ENCODE peak calls at places on chromosomes 4 and X, in eight cellular contexts. One of them, this sample, is unnamed.

GRCh38 chr4:154595807-154596206 is 5.3 kb upstream of the FGA start:
- ATAC-seq in Right ventricle myocardium inferior: no peak
- ATAC-seq in PC-3: peak; percentile 70
- ATAC-seq in body of pancreas: no peak
- ATAC-seq in left colon: no peak
- ATAC-seq in activated T-cell treated with anti-CD3 and anti-CD28 coated beads, Interleukin-2, amount 50 U/mL, for 72 hours: no peak
- ATAC-seq in IMR-90: no peak
- ATAC-seq in Right ventricle myocardium superior: no peak
- ATAC-seq in this sample: no peak

GRCh38 chr4:139167774-139168444 is 9.1 kb downstream of the ELF2 start:
- ATAC-seq in Right ventricle myocardium inferior: peak; percentile 53
- ATAC-seq in PC-3: peak; percentile 59
- ATAC-seq in body of pancreas: peak; percentile 55
- ATAC-seq in left colon: peak; percentile 44
- ATAC-seq in activated T-cell treated with anti-CD3 and anti-CD28 coated beads, Interleukin-2, amount 50 U/mL, for 72 hours: no peak
- ATAC-seq in IMR-90: peak; percentile 81
- ATAC-seq in Right ventricle myocardium superior: peak; percentile 66
- ATAC-seq in this sample: peak; percentile 70

GRCh38 chr4:77052352-77052751 is 23.4 kb downstream of the CCNI start:
- ATAC-seq in Right ventricle myocardium inferior: peak; percentile 37
- ATAC-seq in PC-3: peak; percentile 46
- ATAC-seq in body of pancreas: peak; percentile 47
- ATAC-seq in left colon: peak; percentile 57
- ATAC-seq in activated T-cell treated with anti-CD3 and anti-CD28 coated beads, Interleukin-2, amount 50 U/mL, for 72 hours: peak; percentile 35
- ATAC-seq in IMR-90: peak; percentile 38
- ATAC-seq in Right ventricle myocardium superior: peak; percentile 47
- ATAC-seq in this sample: peak; percentile 56

GRCh38 chrX:28312965-28313364 is 274.3 kb upstream of the IL1RAPL1 start:
- ATAC-seq in Right ventricle myocardium inferior: no peak
- ATAC-seq in PC-3: peak; percentile 78
- ATAC-seq in body of pancreas: no peak
- ATAC-seq in left colon: no peak
- ATAC-seq in activated T-cell treated with anti-CD3 and anti-CD28 coated beads, Interleukin-2, amount 50 U/mL, for 72 hours: no peak
- ATAC-seq in IMR-90: no peak
- ATAC-seq in Right ventricle myocardium superior: no peak
- ATAC-seq in this sample: no peak

GRCh38 chrX:134880866-134881265 is 109.9 kb upstream of the SMIM10 start:
- ATAC-seq in Right ventricle myocardium inferior: no peak
- ATAC-seq in PC-3: no peak
- ATAC-seq in body of pancreas: no peak
- ATAC-seq in left colon: no peak
- ATAC-seq in activated T-cell treated with anti-CD3 and anti-CD28 coated beads, Interleukin-2, amount 50 U/mL, for 72 hours: no peak
- ATAC-seq in IMR-90: peak; percentile 44
- ATAC-seq in Right ventricle myocardium superior: no peak
- ATAC-seq in this sample: peak; percentile 31

GRCh38 chr4:138749303-138749702 is 266.3 kb upstream of the NOCT start:
- ATAC-seq in Right ventricle myocardium inferior: peak; percentile 92
- ATAC-seq in PC-3: no peak
- ATAC-seq in body of pancreas: no peak
- ATAC-seq in left colon: no peak
- ATAC-seq in activated T-cell treated with anti-CD3 and anti-CD28 coated beads, Interleukin-2, amount 50 U/mL, for 72 hours: no peak
- ATAC-seq in IMR-90: peak; percentile 78
- ATAC-seq in Right ventricle myocardium superior: peak; percentile 95
- ATAC-seq in this sample: no peak

GRCh38 chr4:3321295-3321889 is 28.6 kb downstream of the RGS12 start:
- ATAC-seq in Right ventricle myocardium inferior: peak; percentile 86
- ATAC-seq in PC-3: no peak
- ATAC-seq in body of pancreas: no peak
- ATAC-seq in left colon: no peak
- ATAC-seq in activated T-cell treated with anti-CD3 and anti-CD28 coated beads, Interleukin-2, amount 50 U/mL, for 72 hours: no peak
- ATAC-seq in IMR-90: peak; percentile 37
- ATAC-seq in Right ventricle myocardium superior: peak; percentile 89
- ATAC-seq in this sample: no peak

GRCh38 chr4:25031077-25031606 is 396 bp upstream of the LGI2 start:
- ATAC-seq in Right ventricle myocardium inferior: peak; percentile 51
- ATAC-seq in PC-3: peak; percentile 43
- ATAC-seq in body of pancreas: peak; percentile 44
- ATAC-seq in left colon: no peak
- ATAC-seq in activated T-cell treated with anti-CD3 and anti-CD28 coated beads, Interleukin-2, amount 50 U/mL, for 72 hours: no peak
- ATAC-seq in IMR-90: peak; percentile 49
- ATAC-seq in Right ventricle myocardium superior: peak; percentile 69
- ATAC-seq in this sample: peak; percentile 75

GRCh38 chr4:135385830-135386581 is 1184.4 kb upstream of the PABPC4L start:
- ATAC-seq in Right ventricle myocardium inferior: no peak
- ATAC-seq in PC-3: no peak
- ATAC-seq in body of pancreas: no peak
- ATAC-seq in left colon: no peak
- ATAC-seq in activated T-cell treated with anti-CD3 and anti-CD28 coated beads, Interleukin-2, amount 50 U/mL, for 72 hours: no peak
- ATAC-seq in IMR-90: no peak
- ATAC-seq in Right ventricle myocardium superior: no peak
- ATAC-seq in this sample: no peak

GRCh38 chr4:8046925-8047541 is 107.4 kb upstream of the AFAP1 start:
- ATAC-seq in Right ventricle myocardium inferior: no peak
- ATAC-seq in PC-3: no peak
- ATAC-seq in body of pancreas: no peak
- ATAC-seq in left colon: no peak
- ATAC-seq in activated T-cell treated with anti-CD3 and anti-CD28 coated beads, Interleukin-2, amount 50 U/mL, for 72 hours: peak; percentile 83
- ATAC-seq in IMR-90: no peak
- ATAC-seq in Right ventricle myocardium superior: no peak
- ATAC-seq in this sample: no peak

GRCh38 chrX:2577844-2578444 is 77.2 kb upstream of the DHRSX start:
- ATAC-seq in Right ventricle myocardium inferior: no peak
- ATAC-seq in PC-3: no peak
- ATAC-seq in body of pancreas: no peak
- ATAC-seq in left colon: no peak
- ATAC-seq in activated T-cell treated with anti-CD3 and anti-CD28 coated beads, Interleukin-2, amount 50 U/mL, for 72 hours: peak; percentile 77
- ATAC-seq in IMR-90: no peak
- ATAC-seq in Right ventricle myocardium superior: no peak
- ATAC-seq in this sample: peak; percentile 52

GRCh38 chr4:76401654-76402053 is 19.3 kb downstream of the CCDC158 start:
- ATAC-seq in Right ventricle myocardium inferior: no peak
- ATAC-seq in PC-3: peak; percentile 97
- ATAC-seq in body of pancreas: no peak
- ATAC-seq in left colon: no peak
- ATAC-seq in activated T-cell treated with anti-CD3 and anti-CD28 coated beads, Interleukin-2, amount 50 U/mL, for 72 hours: peak; percentile 78
- ATAC-seq in IMR-90: no peak
- ATAC-seq in Right ventricle myocardium superior: no peak
- ATAC-seq in this sample: no peak

GRCh38 chrX:53116101-53116500 is 22.2 kb downstream of the KANTR start:
- ATAC-seq in Right ventricle myocardium inferior: peak; percentile 73
- ATAC-seq in PC-3: no peak
- ATAC-seq in body of pancreas: no peak
- ATAC-seq in left colon: peak; percentile 91
- ATAC-seq in activated T-cell treated with anti-CD3 and anti-CD28 coated beads, Interleukin-2, amount 50 U/mL, for 72 hours: no peak
- ATAC-seq in IMR-90: peak; percentile 80
- ATAC-seq in Right ventricle myocardium superior: peak; percentile 67
- ATAC-seq in this sample: peak; percentile 76

GRCh38 chr4:164058775-164059174 is 564.3 kb downstream of the TMA16 start:
- ATAC-seq in Right ventricle myocardium inferior: no peak
- ATAC-seq in PC-3: no peak
- ATAC-seq in body of pancreas: no peak
- ATAC-seq in left colon: no peak
- ATAC-seq in activated T-cell treated with anti-CD3 and anti-CD28 coated beads, Interleukin-2, amount 50 U/mL, for 72 hours: no peak
- ATAC-seq in IMR-90: no peak
- ATAC-seq in Right ventricle myocardium superior: no peak
- ATAC-seq in this sample: no peak

GRCh38 chrX:81729269-81729777 is 527.4 kb downstream of the SH3BGRL start:
- ATAC-seq in Right ventricle myocardium inferior: no peak
- ATAC-seq in PC-3: no peak
- ATAC-seq in body of pancreas: no peak
- ATAC-seq in left colon: no peak
- ATAC-seq in activated T-cell treated with anti-CD3 and anti-CD28 coated beads, Interleukin-2, amount 50 U/mL, for 72 hours: no peak
- ATAC-seq in IMR-90: no peak
- ATAC-seq in Right ventricle myocardium superior: no peak
- ATAC-seq in this sample: no peak

GRCh38 chrX:78074088-78074487 is 30.0 kb upstream of the PGK1 start:
- ATAC-seq in Right ventricle myocardium inferior: no peak
- ATAC-seq in PC-3: no peak
- ATAC-seq in body of pancreas: no peak
- ATAC-seq in left colon: no peak
- ATAC-seq in activated T-cell treated with anti-CD3 and anti-CD28 coated beads, Interleukin-2, amount 50 U/mL, for 72 hours: no peak
- ATAC-seq in IMR-90: no peak
- ATAC-seq in Right ventricle myocardium superior: no peak
- ATAC-seq in this sample: no peak

GRCh38 chrX:149284616-149285015 is 220.5 kb downstream of the IDS start:
- ATAC-seq in Right ventricle myocardium inferior: no peak
- ATAC-seq in PC-3: no peak
- ATAC-seq in body of pancreas: no peak
- ATAC-seq in left colon: no peak
- ATAC-seq in activated T-cell treated with anti-CD3 and anti-CD28 coated beads, Interleukin-2, amount 50 U/mL, for 72 hours: peak; percentile 85
- ATAC-seq in IMR-90: no peak
- ATAC-seq in Right ventricle myocardium superior: no peak
- ATAC-seq in this sample: no peak

GRCh38 chr4:38560763-38561558 is 103.0 kb upstream of the KLF3 start:
- ATAC-seq in Right ventricle myocardium inferior: no peak
- ATAC-seq in PC-3: no peak
- ATAC-seq in body of pancreas: no peak
- ATAC-seq in left colon: no peak
- ATAC-seq in activated T-cell treated with anti-CD3 and anti-CD28 coated beads, Interleukin-2, amount 50 U/mL, for 72 hours: peak; percentile 97
- ATAC-seq in IMR-90: no peak
- ATAC-seq in Right ventricle myocardium superior: no peak
- ATAC-seq in this sample: no peak

GRCh38 chrX:77691916-77692315 is 94.1 kb downstream of the ATRX start:
- ATAC-seq in Right ventricle myocardium inferior: no peak
- ATAC-seq in PC-3: no peak
- ATAC-seq in body of pancreas: no peak
- ATAC-seq in left colon: no peak
- ATAC-seq in activated T-cell treated with anti-CD3 and anti-CD28 coated beads, Interleukin-2, amount 50 U/mL, for 72 hours: no peak
- ATAC-seq in IMR-90: no peak
- ATAC-seq in Right ventricle myocardium superior: no peak
- ATAC-seq in this sample: no peak

GRCh38 chrX:72526534-72527508 is 45.8 kb downstream of the HDAC8 start:
- ATAC-seq in Right ventricle myocardium inferior: no peak
- ATAC-seq in PC-3: no peak
- ATAC-seq in body of pancreas: no peak
- ATAC-seq in left colon: no peak
- ATAC-seq in activated T-cell treated with anti-CD3 and anti-CD28 coated beads, Interleukin-2, amount 50 U/mL, for 72 hours: no peak
- ATAC-seq in IMR-90: peak; percentile 24
- ATAC-seq in Right ventricle myocardium superior: no peak
- ATAC-seq in this sample: no peak

GRCh38 chrX:30885136-30885535 is 3.9 kb downstream of the TAB3 start:
- ATAC-seq in Right ventricle myocardium inferior: no peak
- ATAC-seq in PC-3: no peak
- ATAC-seq in body of pancreas: no peak
- ATAC-seq in left colon: no peak
- ATAC-seq in activated T-cell treated with anti-CD3 and anti-CD28 coated beads, Interleukin-2, amount 50 U/mL, for 72 hours: no peak
- ATAC-seq in IMR-90: no peak
- ATAC-seq in Right ventricle myocardium superior: no peak
- ATAC-seq in this sample: no peak

GRCh38 chr4:184039963-184040383 is 134.9 kb downstream of the STOX2 start:
- ATAC-seq in Right ventricle myocardium inferior: peak; percentile 57
- ATAC-seq in PC-3: no peak
- ATAC-seq in body of pancreas: no peak
- ATAC-seq in left colon: no peak
- ATAC-seq in activated T-cell treated with anti-CD3 and anti-CD28 coated beads, Interleukin-2, amount 50 U/mL, for 72 hours: peak; percentile 80
- ATAC-seq in IMR-90: peak; percentile 45
- ATAC-seq in Right ventricle myocardium superior: peak; percentile 57
- ATAC-seq in this sample: no peak

GRCh38 chrX:115584715-115585114 is 23.7 kb downstream of the PLS3 start:
- ATAC-seq in Right ventricle myocardium inferior: no peak
- ATAC-seq in PC-3: peak; percentile 36
- ATAC-seq in body of pancreas: no peak
- ATAC-seq in left colon: no peak
- ATAC-seq in activated T-cell treated with anti-CD3 and anti-CD28 coated beads, Interleukin-2, amount 50 U/mL, for 72 hours: peak; percentile 80
- ATAC-seq in IMR-90: no peak
- ATAC-seq in Right ventricle myocardium superior: no peak
- ATAC-seq in this sample: peak; percentile 50

GRCh38 chr4:96149911-96150310 is 310.0 kb downstream of the PDHA2 start:
- ATAC-seq in Right ventricle myocardium inferior: no peak
- ATAC-seq in PC-3: no peak
- ATAC-seq in body of pancreas: no peak
- ATAC-seq in left colon: no peak
- ATAC-seq in activated T-cell treated with anti-CD3 and anti-CD28 coated beads, Interleukin-2, amount 50 U/mL, for 72 hours: no peak
- ATAC-seq in IMR-90: no peak
- ATAC-seq in Right ventricle myocardium superior: no peak
- ATAC-seq in this sample: no peak

GRCh38 chr4:153713840-153714239 is 29.8 kb downstream of the TLR2 start:
- ATAC-seq in Right ventricle myocardium inferior: no peak
- ATAC-seq in PC-3: peak; percentile 88
- ATAC-seq in body of pancreas: no peak
- ATAC-seq in left colon: no peak
- ATAC-seq in activated T-cell treated with anti-CD3 and anti-CD28 coated beads, Interleukin-2, amount 50 U/mL, for 72 hours: no peak
- ATAC-seq in IMR-90: no peak
- ATAC-seq in Right ventricle myocardium superior: no peak
- ATAC-seq in this sample: peak; percentile 85

GRCh38 chrX:138756234-138756633 is 44.7 kb upstream of the FGF13 start:
- ATAC-seq in Right ventricle myocardium inferior: no peak
- ATAC-seq in PC-3: peak; percentile 93
- ATAC-seq in body of pancreas: no peak
- ATAC-seq in left colon: no peak
- ATAC-seq in activated T-cell treated with anti-CD3 and anti-CD28 coated beads, Interleukin-2, amount 50 U/mL, for 72 hours: no peak
- ATAC-seq in IMR-90: no peak
- ATAC-seq in Right ventricle myocardium superior: peak; percentile 67
- ATAC-seq in this sample: no peak

GRCh38 chr4:86481429-86481828 is 112.7 kb upstream of the PTPN13 start:
- ATAC-seq in Right ventricle myocardium inferior: no peak
- ATAC-seq in PC-3: peak; percentile 40
- ATAC-seq in body of pancreas: no peak
- ATAC-seq in left colon: no peak
- ATAC-seq in activated T-cell treated with anti-CD3 and anti-CD28 coated beads, Interleukin-2, amount 50 U/mL, for 72 hours: no peak
- ATAC-seq in IMR-90: no peak
- ATAC-seq in Right ventricle myocardium superior: no peak
- ATAC-seq in this sample: no peak

GRCh38 chr4:7909966-7910720 is 29.5 kb downstream of the AFAP1 start:
- ATAC-seq in Right ventricle myocardium inferior: peak; percentile 57
- ATAC-seq in PC-3: peak; percentile 27
- ATAC-seq in body of pancreas: peak; percentile 59
- ATAC-seq in left colon: peak; percentile 45
- ATAC-seq in activated T-cell treated with anti-CD3 and anti-CD28 coated beads, Interleukin-2, amount 50 U/mL, for 72 hours: no peak
- ATAC-seq in IMR-90: peak; percentile 3
- ATAC-seq in Right ventricle myocardium superior: peak; percentile 65
- ATAC-seq in this sample: peak; percentile 33

GRCh38 chrX:71177327-71177726 is 32.7 kb downstream of the NLGN3 start:
- ATAC-seq in Right ventricle myocardium inferior: no peak
- ATAC-seq in PC-3: no peak
- ATAC-seq in body of pancreas: no peak
- ATAC-seq in left colon: no peak
- ATAC-seq in activated T-cell treated with anti-CD3 and anti-CD28 coated beads, Interleukin-2, amount 50 U/mL, for 72 hours: no peak
- ATAC-seq in IMR-90: no peak
- ATAC-seq in Right ventricle myocardium superior: no peak
- ATAC-seq in this sample: no peak

GRCh38 chr4:168797176-168797575 is 212.9 kb downstream of the CBR4 start:
- ATAC-seq in Right ventricle myocardium inferior: no peak
- ATAC-seq in PC-3: peak; percentile 52
- ATAC-seq in body of pancreas: no peak
- ATAC-seq in left colon: no peak
- ATAC-seq in activated T-cell treated with anti-CD3 and anti-CD28 coated beads, Interleukin-2, amount 50 U/mL, for 72 hours: no peak
- ATAC-seq in IMR-90: peak; percentile 48
- ATAC-seq in Right ventricle myocardium superior: peak; percentile 49
- ATAC-seq in this sample: peak; percentile 70

GRCh38 chrX:13290891-13291614 is 28.8 kb downstream of the ATXN3L start:
- ATAC-seq in Right ventricle myocardium inferior: no peak
- ATAC-seq in PC-3: no peak
- ATAC-seq in body of pancreas: no peak
- ATAC-seq in left colon: no peak
- ATAC-seq in activated T-cell treated with anti-CD3 and anti-CD28 coated beads, Interleukin-2, amount 50 U/mL, for 72 hours: no peak
- ATAC-seq in IMR-90: no peak
- ATAC-seq in Right ventricle myocardium superior: no peak
- ATAC-seq in this sample: no peak

GRCh38 chr4:168723020-168723419 is 226.2 kb downstream of the PALLD start:
- ATAC-seq in Right ventricle myocardium inferior: peak; percentile 63
- ATAC-seq in PC-3: no peak
- ATAC-seq in body of pancreas: peak; percentile 47
- ATAC-seq in left colon: no peak
- ATAC-seq in activated T-cell treated with anti-CD3 and anti-CD28 coated beads, Interleukin-2, amount 50 U/mL, for 72 hours: peak; percentile 24
- ATAC-seq in IMR-90: peak; percentile 45
- ATAC-seq in Right ventricle myocardium superior: peak; percentile 55
- ATAC-seq in this sample: peak; percentile 32

GRCh38 chrX:120316587-120317283 is 5.5 kb upstream of the TMEM255A start:
- ATAC-seq in Right ventricle myocardium inferior: no peak
- ATAC-seq in PC-3: peak; percentile 98
- ATAC-seq in body of pancreas: no peak
- ATAC-seq in left colon: peak; percentile 38
- ATAC-seq in activated T-cell treated with anti-CD3 and anti-CD28 coated beads, Interleukin-2, amount 50 U/mL, for 72 hours: peak; percentile 39
- ATAC-seq in IMR-90: peak; percentile 46
- ATAC-seq in Right ventricle myocardium superior: no peak
- ATAC-seq in this sample: peak; percentile 61

GRCh38 chr4:78797777-78798284 is 21.7 kb downstream of the BMP2K start:
- ATAC-seq in Right ventricle myocardium inferior: no peak
- ATAC-seq in PC-3: no peak
- ATAC-seq in body of pancreas: no peak
- ATAC-seq in left colon: no peak
- ATAC-seq in activated T-cell treated with anti-CD3 and anti-CD28 coated beads, Interleukin-2, amount 50 U/mL, for 72 hours: no peak
- ATAC-seq in IMR-90: no peak
- ATAC-seq in Right ventricle myocardium superior: no peak
- ATAC-seq in this sample: no peak